ENCODE peak calls at places on chromosomes 2 and 18, in nine cellular contexts. One of them, this sample, is unnamed.

GRCh38 chr18:50820901-50821520 is 1.2 kb upstream of the MRO start:
- ATAC-seq in mucosa of descending colon: no peak
- ATAC-seq in activated T-cell treated with anti-CD3 and anti-CD28 coated beads, Interleukin-2, amount 50 U/mL, for 4 hours: no peak
- ATAC-seq in activated naive CD8-positive, alpha-beta T cell treated with anti-CD3 and anti-CD28 coated beads, Interleukin-2, amount 10 ng/mL, durations not matched to agents 7 days and 5 days: no peak
- ATAC-seq in heart right ventricle: no peak
- ATAC-seq in aorta: no peak
- ATAC-seq in left cardiac atrium: no peak
- ATAC-seq in activated B cell treated with CpG ODN at 0.5 μM for 24 hours: no peak
- ATAC-seq in CD4-positive, alpha-beta T cell: no peak
- ATAC-seq in this sample: no peak

GRCh38 chr18:59051470-59052165 is 88.1 kb upstream of the SEC11C start:
- ATAC-seq in aorta: peak
- ATAC-seq in mucosa of descending colon: no peak
- ATAC-seq in heart right ventricle: no peak
- ATAC-seq in activated B cell treated with CpG ODN at 0.5 μM for 24 hours: no peak
- ATAC-seq in activated T-cell treated with anti-CD3 and anti-CD28 coated beads, Interleukin-2, amount 50 U/mL, for 4 hours: no peak
- ATAC-seq in activated naive CD8-positive, alpha-beta T cell treated with anti-CD3 and anti-CD28 coated beads, Interleukin-2, amount 10 ng/mL, durations not matched to agents 7 days and 5 days: no peak
- ATAC-seq in left cardiac atrium: no peak
- ATAC-seq in CD4-positive, alpha-beta T cell: no peak
- ATAC-seq in this sample: no peak

GRCh38 chr2:188187726-188188125 is 103.9 kb upstream of the GULP1 start:
- ATAC-seq in aorta: no peak
- ATAC-seq in heart right ventricle: no peak
- ATAC-seq in mucosa of descending colon: no peak
- ATAC-seq in left cardiac atrium: no peak
- ATAC-seq in activated B cell treated with CpG ODN at 0.5 μM for 24 hours: no peak
- ATAC-seq in activated T-cell treated with anti-CD3 and anti-CD28 coated beads, Interleukin-2, amount 50 U/mL, for 4 hours: no peak
- ATAC-seq in CD4-positive, alpha-beta T cell: no peak
- ATAC-seq in activated naive CD8-positive, alpha-beta T cell treated with anti-CD3 and anti-CD28 coated beads, Interleukin-2, amount 10 ng/mL, durations not matched to agents 7 days and 5 days: no peak
- ATAC-seq in this sample: no peak

GRCh38 chr2:159933040-159933726 is 129.2 kb downstream of the PLA2R1 start:
- ATAC-seq in heart right ventricle: no peak
- ATAC-seq in activated B cell treated with CpG ODN at 0.5 μM for 24 hours: peak
- ATAC-seq in mucosa of descending colon: no peak
- ATAC-seq in CD4-positive, alpha-beta T cell: no peak
- ATAC-seq in left cardiac atrium: no peak
- ATAC-seq in activated T-cell treated with anti-CD3 and anti-CD28 coated beads, Interleukin-2, amount 50 U/mL, for 4 hours: no peak
- ATAC-seq in activated naive CD8-positive, alpha-beta T cell treated with anti-CD3 and anti-CD28 coated beads, Interleukin-2, amount 10 ng/mL, durations not matched to agents 7 days and 5 days: no peak
- ATAC-seq in aorta: no peak
- ATAC-seq in this sample: no peak

GRCh38 chr2:40797115-40797514 is 345.2 kb upstream of the SLC8A1 start:
- ATAC-seq in heart right ventricle: no peak
- ATAC-seq in activated naive CD8-positive, alpha-beta T cell treated with anti-CD3 and anti-CD28 coated beads, Interleukin-2, amount 10 ng/mL, durations not matched to agents 7 days and 5 days: no peak
- ATAC-seq in activated B cell treated with CpG ODN at 0.5 μM for 24 hours: no peak
- ATAC-seq in CD4-positive, alpha-beta T cell: no peak
- ATAC-seq in activated T-cell treated with anti-CD3 and anti-CD28 coated beads, Interleukin-2, amount 50 U/mL, for 4 hours: no peak
- ATAC-seq in mucosa of descending colon: no peak
- ATAC-seq in left cardiac atrium: no peak
- ATAC-seq in aorta: no peak
- ATAC-seq in this sample: no peak

GRCh38 chr2:65686928-65687521 is 254.6 kb upstream of the SPRED2 start:
- ATAC-seq in CD4-positive, alpha-beta T cell: no peak
- ATAC-seq in aorta: no peak
- ATAC-seq in mucosa of descending colon: no peak
- ATAC-seq in heart right ventricle: no peak
- ATAC-seq in left cardiac atrium: no peak
- ATAC-seq in activated T-cell treated with anti-CD3 and anti-CD28 coated beads, Interleukin-2, amount 50 U/mL, for 4 hours: no peak
- ATAC-seq in activated naive CD8-positive, alpha-beta T cell treated with anti-CD3 and anti-CD28 coated beads, Interleukin-2, amount 10 ng/mL, durations not matched to agents 7 days and 5 days: no peak
- ATAC-seq in activated B cell treated with CpG ODN at 0.5 μM for 24 hours: no peak
- ATAC-seq in this sample: no peak

GRCh38 chr2:13682878-13683277 is 949.6 kb upstream of the LRATD1 start:
- ATAC-seq in mucosa of descending colon: no peak
- ATAC-seq in aorta: no peak
- ATAC-seq in activated B cell treated with CpG ODN at 0.5 μM for 24 hours: no peak
- ATAC-seq in activated T-cell treated with anti-CD3 and anti-CD28 coated beads, Interleukin-2, amount 50 U/mL, for 4 hours: no peak
- ATAC-seq in left cardiac atrium: no peak
- ATAC-seq in CD4-positive, alpha-beta T cell: no peak
- ATAC-seq in activated naive CD8-positive, alpha-beta T cell treated with anti-CD3 and anti-CD28 coated beads, Interleukin-2, amount 10 ng/mL, durations not matched to agents 7 days and 5 days: no peak
- ATAC-seq in heart right ventricle: no peak
- ATAC-seq in this sample: no peak

GRCh38 chr2:43905388-43905803 is 66.6 kb downstream of the ABCG8 start:
- ATAC-seq in left cardiac atrium: no peak
- ATAC-seq in aorta: no peak
- ATAC-seq in heart right ventricle: no peak
- ATAC-seq in activated B cell treated with CpG ODN at 0.5 μM for 24 hours: no peak
- ATAC-seq in CD4-positive, alpha-beta T cell: no peak
- ATAC-seq in activated T-cell treated with anti-CD3 and anti-CD28 coated beads, Interleukin-2, amount 50 U/mL, for 4 hours: peak
- ATAC-seq in activated naive CD8-positive, alpha-beta T cell treated with anti-CD3 and anti-CD28 coated beads, Interleukin-2, amount 10 ng/mL, durations not matched to agents 7 days and 5 days: no peak
- ATAC-seq in mucosa of descending colon: no peak
- ATAC-seq in this sample: no peak

GRCh38 chr2:15177103-15177502 is 384.0 kb downstream of the NBAS start:
- ATAC-seq in activated B cell treated with CpG ODN at 0.5 μM for 24 hours: no peak
- ATAC-seq in activated naive CD8-positive, alpha-beta T cell treated with anti-CD3 and anti-CD28 coated beads, Interleukin-2, amount 10 ng/mL, durations not matched to agents 7 days and 5 days: peak
- ATAC-seq in heart right ventricle: no peak
- ATAC-seq in aorta: no peak
- ATAC-seq in CD4-positive, alpha-beta T cell: peak
- ATAC-seq in mucosa of descending colon: peak
- ATAC-seq in left cardiac atrium: peak
- ATAC-seq in activated T-cell treated with anti-CD3 and anti-CD28 coated beads, Interleukin-2, amount 50 U/mL, for 4 hours: peak
- ATAC-seq in this sample: peak

GRCh38 chr2:234462218-234462992 is 34.5 kb downstream of the ARL4C start:
- ATAC-seq in mucosa of descending colon: no peak
- ATAC-seq in activated naive CD8-positive, alpha-beta T cell treated with anti-CD3 and anti-CD28 coated beads, Interleukin-2, amount 10 ng/mL, durations not matched to agents 7 days and 5 days: no peak
- ATAC-seq in activated T-cell treated with anti-CD3 and anti-CD28 coated beads, Interleukin-2, amount 50 U/mL, for 4 hours: no peak
- ATAC-seq in aorta: no peak
- ATAC-seq in activated B cell treated with CpG ODN at 0.5 μM for 24 hours: no peak
- ATAC-seq in left cardiac atrium: no peak
- ATAC-seq in CD4-positive, alpha-beta T cell: no peak
- ATAC-seq in heart right ventricle: no peak
- ATAC-seq in this sample: no peak

GRCh38 chr2:175167076-175167791 is 769 bp downstream of the ATF2 start:
- ATAC-seq in mucosa of descending colon: peak
- ATAC-seq in left cardiac atrium: peak
- ATAC-seq in activated naive CD8-positive, alpha-beta T cell treated with anti-CD3 and anti-CD28 coated beads, Interleukin-2, amount 10 ng/mL, durations not matched to agents 7 days and 5 days: peak
- ATAC-seq in aorta: peak
- ATAC-seq in CD4-positive, alpha-beta T cell: peak
- ATAC-seq in heart right ventricle: peak
- ATAC-seq in activated T-cell treated with anti-CD3 and anti-CD28 coated beads, Interleukin-2, amount 50 U/mL, for 4 hours: peak
- ATAC-seq in activated B cell treated with CpG ODN at 0.5 μM for 24 hours: no peak
- ATAC-seq in this sample: peak

GRCh38 chr2:29065479-29065847 is 8.9 kb downstream of the PCARE start:
- ATAC-seq in activated naive CD8-positive, alpha-beta T cell treated with anti-CD3 and anti-CD28 coated beads, Interleukin-2, amount 10 ng/mL, durations not matched to agents 7 days and 5 days: no peak
- ATAC-seq in left cardiac atrium: peak
- ATAC-seq in activated B cell treated with CpG ODN at 0.5 μM for 24 hours: no peak
- ATAC-seq in aorta: peak
- ATAC-seq in CD4-positive, alpha-beta T cell: no peak
- ATAC-seq in heart right ventricle: peak
- ATAC-seq in mucosa of descending colon: no peak
- ATAC-seq in activated T-cell treated with anti-CD3 and anti-CD28 coated beads, Interleukin-2, amount 50 U/mL, for 4 hours: no peak
- ATAC-seq in this sample: no peak

GRCh38 chr2:86286518-86286917 is 50.9 kb downstream of the REEP1 start:
- ATAC-seq in mucosa of descending colon: no peak
- ATAC-seq in activated naive CD8-positive, alpha-beta T cell treated with anti-CD3 and anti-CD28 coated beads, Interleukin-2, amount 10 ng/mL, durations not matched to agents 7 days and 5 days: no peak
- ATAC-seq in activated T-cell treated with anti-CD3 and anti-CD28 coated beads, Interleukin-2, amount 50 U/mL, for 4 hours: no peak
- ATAC-seq in activated B cell treated with CpG ODN at 0.5 μM for 24 hours: no peak
- ATAC-seq in left cardiac atrium: peak
- ATAC-seq in CD4-positive, alpha-beta T cell: no peak
- ATAC-seq in aorta: no peak
- ATAC-seq in heart right ventricle: peak
- ATAC-seq in this sample: no peak

This sample was measured in stimulated activated memory B cell treated with anti-CD40 and anti-IgM and Interleukin-4, amounts not matched to agents 10 μg/mL and 1 μg/mL and 100 μg/mL, for 72 hours.